ENCODE peak calls at places on chromosomes 12 and 14, in nine cellular contexts. One of them, this sample, is unnamed.

GRCh38 chr14:72682188-72682587 is 211.7 kb downstream of the DPF3 start:
- DNase-seq in small intestine: no peak
- DNase-seq in CD8-positive, alpha-beta T cell: no peak
- DNase-seq in RWPE2: no peak
- DNase-seq in left lung: no peak
- DNase-seq in GM23248: peak; percentile 82
- DNase-seq in lung: no peak
- DNase-seq in thoracic aorta: no peak
- DNase-seq in left ventricle myocardium inferior: no peak
- DNase-seq in this sample: peak; percentile 15

GRCh38 chr14:91333640-91334039 is 84.0 kb downstream of the CCDC88C start:
- DNase-seq in small intestine: no peak
- DNase-seq in CD8-positive, alpha-beta T cell: no peak
- DNase-seq in RWPE2: no peak
- DNase-seq in left lung: no peak
- DNase-seq in GM23248: no peak
- DNase-seq in lung: no peak
- DNase-seq in thoracic aorta: no peak
- DNase-seq in left ventricle myocardium inferior: no peak
- DNase-seq in this sample: no peak

GRCh38 chr14:100900837-100901390 is 2.6 kb downstream of the RTL1 start:
- DNase-seq in small intestine: peak; percentile 6
- DNase-seq in CD8-positive, alpha-beta T cell: no peak
- DNase-seq in RWPE2: peak; percentile 68
- DNase-seq in left lung: peak; percentile 11
- DNase-seq in GM23248: peak; percentile 29
- DNase-seq in lung: peak; percentile 28
- DNase-seq in thoracic aorta: no peak
- DNase-seq in left ventricle myocardium inferior: no peak
- DNase-seq in this sample: no peak

GRCh38 chr12:88577537-88577936 is 2.7 kb downstream of the KITLG start:
- DNase-seq in small intestine: peak; percentile 25
- DNase-seq in CD8-positive, alpha-beta T cell: no peak
- DNase-seq in RWPE2: no peak
- DNase-seq in left lung: no peak
- DNase-seq in GM23248: peak; percentile 67
- DNase-seq in lung: no peak
- DNase-seq in thoracic aorta: no peak
- DNase-seq in left ventricle myocardium inferior: no peak
- DNase-seq in this sample: no peak

GRCh38 chr14:91269076-91269991 is 24.8 kb upstream of the GPR68 start:
- DNase-seq in small intestine: no peak
- DNase-seq in CD8-positive, alpha-beta T cell: no peak
- DNase-seq in RWPE2: no peak
- DNase-seq in left lung: no peak
- DNase-seq in GM23248: peak; percentile 47
- DNase-seq in lung: no peak
- DNase-seq in thoracic aorta: no peak
- DNase-seq in left ventricle myocardium inferior: no peak
- DNase-seq in this sample: no peak

GRCh38 chr12:28242129-28242887 is 52.1 kb downstream of the CCDC91 start:
- DNase-seq in small intestine: no peak
- DNase-seq in CD8-positive, alpha-beta T cell: no peak
- DNase-seq in RWPE2: no peak
- DNase-seq in left lung: no peak
- DNase-seq in GM23248: no peak
- DNase-seq in lung: no peak
- DNase-seq in thoracic aorta: no peak
- DNase-seq in left ventricle myocardium inferior: no peak
- DNase-seq in this sample: no peak

GRCh38 chr14:102050625-102051024 is 36.2 kb downstream of the HSP90AA1 start:
- DNase-seq in small intestine: no peak
- DNase-seq in CD8-positive, alpha-beta T cell: no peak
- DNase-seq in RWPE2: no peak
- DNase-seq in left lung: no peak
- DNase-seq in GM23248: peak; percentile 60
- DNase-seq in lung: no peak
- DNase-seq in thoracic aorta: no peak
- DNase-seq in left ventricle myocardium inferior: no peak
- DNase-seq in this sample: no peak

GRCh38 chr14:85764809-85765208 is 234.9 kb downstream of the FLRT2 start:
- DNase-seq in small intestine: no peak
- DNase-seq in CD8-positive, alpha-beta T cell: no peak
- DNase-seq in RWPE2: no peak
- DNase-seq in left lung: peak; percentile 35
- DNase-seq in GM23248: no peak
- DNase-seq in lung: no peak
- DNase-seq in thoracic aorta: no peak
- DNase-seq in left ventricle myocardium inferior: no peak
- DNase-seq in this sample: peak; percentile 63

GRCh38 chr12:88225776-88226175 is 83.7 kb downstream of the TMTC3 start:
- DNase-seq in small intestine: no peak
- DNase-seq in CD8-positive, alpha-beta T cell: no peak
- DNase-seq in RWPE2: no peak
- DNase-seq in left lung: no peak
- DNase-seq in GM23248: no peak
- DNase-seq in lung: no peak
- DNase-seq in thoracic aorta: no peak
- DNase-seq in left ventricle myocardium inferior: no peak
- DNase-seq in this sample: no peak

DNA sequence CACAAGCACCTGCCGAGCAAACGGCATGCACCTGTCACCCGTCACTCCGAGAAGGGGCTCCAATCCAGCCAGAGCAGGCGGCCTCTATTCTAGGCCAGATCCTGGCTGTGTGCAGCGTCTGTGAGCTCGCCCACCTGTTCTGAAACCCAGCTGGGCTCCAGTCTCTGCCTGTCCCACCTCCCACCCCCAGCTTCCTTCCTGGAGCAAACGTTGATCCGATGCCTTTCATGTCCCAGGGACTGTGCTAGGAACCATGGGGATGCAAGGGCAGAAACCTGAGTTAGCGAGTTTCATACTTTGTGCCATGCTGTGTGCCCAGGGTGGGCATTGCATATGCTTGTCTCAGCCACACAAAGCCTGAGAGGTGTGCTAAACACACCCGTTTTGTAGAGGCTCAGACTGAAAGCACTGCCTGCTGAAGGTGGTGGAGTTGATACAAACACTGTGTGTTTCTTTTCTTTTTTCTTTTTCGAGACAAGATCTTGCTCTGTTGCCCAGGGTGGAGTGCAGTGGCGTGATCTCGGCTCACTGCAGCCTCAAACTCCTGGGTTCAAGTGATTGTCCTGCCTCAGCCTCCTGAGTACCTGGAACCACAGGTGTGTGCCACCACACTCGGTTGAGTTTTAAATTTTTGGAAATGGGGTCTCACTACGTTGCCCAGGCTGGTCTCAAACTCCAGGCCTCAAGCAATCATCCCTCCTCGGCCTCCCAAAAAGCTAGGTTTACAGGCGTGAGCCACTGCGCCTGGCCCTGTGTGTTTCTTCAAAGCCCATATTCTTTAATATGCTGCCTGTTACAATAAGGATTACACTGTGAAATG is 84.1 kb upstream of the MED13L start:
- DNase-seq in small intestine: no peak
- DNase-seq in CD8-positive, alpha-beta T cell: no peak
- DNase-seq in RWPE2: no peak
- DNase-seq in left lung: no peak
- DNase-seq in GM23248: no peak
- DNase-seq in lung: no peak
- DNase-seq in thoracic aorta: no peak
- DNase-seq in left ventricle myocardium inferior: no peak
- DNase-seq in this sample: no peak
- H3K4me3 ChIP-seq in small intestine: no peak overlapping the region
- H3K4me3 ChIP-seq in CD8-positive, alpha-beta T cell: no peak overlapping the region
- H3K4me3 ChIP-seq in RWPE2: no peak overlapping the region
- H3K4me3 ChIP-seq in left lung: no peak overlapping the region
- H3K4me3 ChIP-seq in GM23248: no peak overlapping the region
- H3K4me3 ChIP-seq in lung: no peak overlapping the region
- H3K4me3 ChIP-seq in thoracic aorta: no peak overlapping the region
- H3K4me3 ChIP-seq in left ventricle myocardium inferior: no peak overlapping the region
- H3K4me3 ChIP-seq in this sample: no peak overlapping the region

GRCh38 chr14:52876311-52876710 is 74.5 kb downstream of the FERMT2 start:
- DNase-seq in small intestine: no peak
- DNase-seq in CD8-positive, alpha-beta T cell: no peak
- DNase-seq in RWPE2: no peak
- DNase-seq in left lung: no peak
- DNase-seq in GM23248: peak; percentile 76
- DNase-seq in lung: no peak
- DNase-seq in thoracic aorta: no peak
- DNase-seq in left ventricle myocardium inferior: no peak
- DNase-seq in this sample: no peak
- H3K27ac ChIP-seq in small intestine: no peak overlapping the region
- H3K27ac ChIP-seq in CD8-positive, alpha-beta T cell: no peak overlapping the region
- H3K27ac ChIP-seq in RWPE2: no peak overlapping the region
- H3K27ac ChIP-seq in left lung: peak overlapping the region; percentile 15
- H3K27ac ChIP-seq in GM23248: peak overlapping the region; percentile 71
- H3K27ac ChIP-seq in lung: peak overlapping the region; percentile 9
- H3K27ac ChIP-seq in thoracic aorta: peak overlapping the region; percentile 71
- H3K27ac ChIP-seq in left ventricle myocardium inferior: peak overlapping the region; percentile 67
- H3K27ac ChIP-seq in this sample: peak overlapping the region; percentile 19

GRCh38 chr12:1907652-1908611 is 10.5 kb downstream of the CACNA2D4 start:
- DNase-seq in small intestine: peak; percentile 12
- DNase-seq in CD8-positive, alpha-beta T cell: peak; percentile 10
- DNase-seq in RWPE2: peak; percentile 74
- DNase-seq in left lung: peak; percentile 27
- DNase-seq in GM23248: no peak
- DNase-seq in lung: peak; percentile 27
- DNase-seq in thoracic aorta: no peak
- DNase-seq in left ventricle myocardium inferior: no peak
- DNase-seq in this sample: no peak
- H3K4me3 ChIP-seq in small intestine: no peak overlapping the region
- H3K4me3 ChIP-seq in CD8-positive, alpha-beta T cell: peak overlapping the region; percentile 35
- H3K4me3 ChIP-seq in RWPE2: no peak overlapping the region
- H3K4me3 ChIP-seq in left lung: no peak overlapping the region
- H3K4me3 ChIP-seq in GM23248: no peak overlapping the region
- H3K4me3 ChIP-seq in lung: no peak overlapping the region
- H3K4me3 ChIP-seq in thoracic aorta: peak overlapping the region; percentile 60
- H3K4me3 ChIP-seq in left ventricle myocardium inferior: peak overlapping the region; percentile 42
- H3K4me3 ChIP-seq in this sample: no peak overlapping the region

GRCh38 chr14:76926521-76927251 is 100.5 kb downstream of the LRRC74A start:
- DNase-seq in small intestine: no peak
- DNase-seq in CD8-positive, alpha-beta T cell: peak; percentile 21
- DNase-seq in RWPE2: no peak
- DNase-seq in left lung: no peak
- DNase-seq in GM23248: peak; percentile 93
- DNase-seq in lung: no peak
- DNase-seq in thoracic aorta: no peak
- DNase-seq in left ventricle myocardium inferior: peak; percentile 75
- DNase-seq in this sample: peak; percentile 54
- H3K27ac ChIP-seq in small intestine: no peak overlapping the region
- H3K27ac ChIP-seq in CD8-positive, alpha-beta T cell: peak overlapping the region; percentile 25
- H3K27ac ChIP-seq in RWPE2: no peak overlapping the region
- H3K27ac ChIP-seq in left lung: no peak overlapping the region
- H3K27ac ChIP-seq in GM23248: peak overlapping the region; percentile 97
- H3K27ac ChIP-seq in lung: no peak overlapping the region
- H3K27ac ChIP-seq in thoracic aorta: no peak overlapping the region
- H3K27ac ChIP-seq in left ventricle myocardium inferior: peak overlapping the region; percentile 67
- H3K27ac ChIP-seq in this sample: no peak overlapping the region

GRCh38 chr12:62764251-62764650 is 170.7 kb downstream of the PPM1H start:
- DNase-seq in small intestine: no peak
- DNase-seq in CD8-positive, alpha-beta T cell: no peak
- DNase-seq in RWPE2: no peak
- DNase-seq in left lung: no peak
- DNase-seq in GM23248: no peak
- DNase-seq in lung: no peak
- DNase-seq in thoracic aorta: no peak
- DNase-seq in left ventricle myocardium inferior: no peak
- DNase-seq in this sample: no peak
- H3K4me3 ChIP-seq in small intestine: no peak overlapping the region
- H3K4me3 ChIP-seq in CD8-positive, alpha-beta T cell: no peak overlapping the region
- H3K4me3 ChIP-seq in RWPE2: no peak overlapping the region
- H3K4me3 ChIP-seq in left lung: no peak overlapping the region
- H3K4me3 ChIP-seq in GM23248: no peak overlapping the region
- H3K4me3 ChIP-seq in lung: no peak overlapping the region
- H3K4me3 ChIP-seq in thoracic aorta: no peak overlapping the region
- H3K4me3 ChIP-seq in left ventricle myocardium inferior: no peak overlapping the region
- H3K4me3 ChIP-seq in this sample: no peak overlapping the region

DNA sequence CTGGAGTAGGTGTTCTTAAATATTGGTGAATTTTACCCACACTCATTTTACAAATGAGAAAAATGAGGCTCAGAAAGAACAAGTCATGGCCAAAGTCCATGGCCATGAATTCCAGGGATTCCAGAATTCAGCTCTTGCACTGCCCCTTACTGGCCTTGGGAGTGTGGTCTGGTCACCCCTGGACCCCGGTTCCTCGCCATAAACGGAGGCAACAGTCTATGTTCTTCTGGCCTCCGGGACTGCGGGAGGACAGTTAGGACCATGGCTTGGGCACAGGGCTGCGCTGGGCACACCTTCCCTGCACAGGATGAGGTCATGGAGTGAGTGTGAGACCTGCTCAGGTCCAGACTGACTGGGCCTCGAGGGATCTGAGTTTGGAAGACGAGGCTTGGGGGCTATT is 6.9 kb downstream of the CCDC197 start:
- DNase-seq in small intestine: no peak
- DNase-seq in CD8-positive, alpha-beta T cell: no peak
- DNase-seq in RWPE2: no peak
- DNase-seq in left lung: no peak
- DNase-seq in GM23248: no peak
- DNase-seq in lung: no peak
- DNase-seq in thoracic aorta: no peak
- DNase-seq in left ventricle myocardium inferior: no peak
- DNase-seq in this sample: no peak
- H3K27ac ChIP-seq in small intestine: no peak overlapping the region
- H3K27ac ChIP-seq in CD8-positive, alpha-beta T cell: no peak overlapping the region
- H3K27ac ChIP-seq in RWPE2: no peak overlapping the region
- H3K27ac ChIP-seq in left lung: no peak overlapping the region
- H3K27ac ChIP-seq in GM23248: no peak overlapping the region
- H3K27ac ChIP-seq in lung: no peak overlapping the region
- H3K27ac ChIP-seq in thoracic aorta: no peak overlapping the region
- H3K27ac ChIP-seq in left ventricle myocardium inferior: no peak overlapping the region
- H3K27ac ChIP-seq in this sample: no peak overlapping the region

DNA sequence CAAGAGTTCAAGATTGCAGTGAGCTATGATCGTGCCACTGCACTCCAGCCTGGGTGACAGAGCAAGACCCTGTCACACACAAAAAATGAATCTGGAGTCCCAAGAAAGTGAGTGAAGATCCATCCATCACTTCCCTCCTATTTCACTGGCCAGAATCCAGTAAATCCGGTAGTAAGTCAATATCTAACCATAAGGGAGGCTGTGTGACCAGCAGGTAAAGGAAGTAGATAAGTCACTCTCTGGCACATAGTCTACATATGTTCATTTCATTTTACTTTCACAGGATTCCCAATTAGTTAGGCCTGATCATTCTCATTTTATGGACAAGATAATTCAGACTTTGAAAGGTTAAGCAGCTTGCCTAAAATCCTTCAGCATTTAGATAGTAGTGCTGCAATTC is 11.9 kb upstream of the TCP11L2 start:
- DNase-seq in small intestine: no peak
- DNase-seq in CD8-positive, alpha-beta T cell: no peak
- DNase-seq in RWPE2: no peak
- DNase-seq in left lung: no peak
- DNase-seq in GM23248: no peak
- DNase-seq in lung: no peak
- DNase-seq in thoracic aorta: no peak
- DNase-seq in left ventricle myocardium inferior: no peak
- DNase-seq in this sample: no peak
- H3K4me3 ChIP-seq in small intestine: no peak overlapping the region
- H3K4me3 ChIP-seq in CD8-positive, alpha-beta T cell: no peak overlapping the region
- H3K4me3 ChIP-seq in RWPE2: no peak overlapping the region
- H3K4me3 ChIP-seq in left lung: no peak overlapping the region
- H3K4me3 ChIP-seq in GM23248: no peak overlapping the region
- H3K4me3 ChIP-seq in lung: no peak overlapping the region
- H3K4me3 ChIP-seq in thoracic aorta: no peak overlapping the region
- H3K4me3 ChIP-seq in left ventricle myocardium inferior: no peak overlapping the region
- H3K4me3 ChIP-seq in this sample: no peak overlapping the region

This sample was measured in brain microvascular endothelial cell.